ENCODE peak calls at places on chromosomes 16 and 17, in ten cellular contexts. T, S, V, C, W, A, I, O, P and B are unnamed samples.

GRCh38 chr17:2926019-2926650 is 129.9 kb downstream of the RAP1GAP2 start:
- DNase-seq in I (no peak), O (no peak), V (no peak), P (no peak), T (peak; percentile 86), A (no peak), W (no peak), C (no peak), S (peak; percentile 47), B (no peak)

GRCh38 chr17:72119963-72120877 is 600 bp upstream of the SOX9 start:
- DNase-seq in A (no peak), T (peak; percentile 91), V (no peak), I (peak; percentile 47), C (no peak), O (no peak), P (peak; percentile 20), S (peak; percentile 62), W (peak; percentile 66), B (peak; percentile 53)

GRCh38 chr16:66418165-66418962 is 8.7 kb upstream of the BEAN1 start:
- DNase-seq in C (no peak), W (no peak), V (no peak), I (no peak), O (no peak), A (no peak), S (no peak), T (no peak), P (no peak), B (no peak)

GRCh38 chr16:74660383-74660782 is 6.3 kb downstream of the RFWD3 start:
- DNase-seq in W (no peak), I (no peak), A (no peak), P (no peak), S (no peak), T (no peak), C (no peak), V (no peak), O (no peak), B (no peak)

GRCh38 chr17:55190748-55191147 is 74.0 kb upstream of the HLF start:
- DNase-seq in I (no peak), A (no peak), P (no peak), O (no peak), V (no peak), T (no peak), C (no peak), W (no peak), S (no peak), B (no peak)

GRCh38 chr16:53821957-53822625 is 118.1 kb downstream of the FTO start:
- DNase-seq in O (no peak), V (no peak), A (no peak), C (no peak), T (peak; percentile 90), S (no peak), P (no peak), I (no peak), W (no peak), B (no peak)

GRCh38 chr17:57577751-57578607 is 167.1 kb downstream of the CCDC182 start:
- DNase-seq in W (no peak), O (no peak), I (no peak), A (no peak), C (no peak), V (peak; percentile 15), T (peak; percentile 79), P (no peak), S (peak; percentile 38), B (no peak)

GRCh38 chr16:50487528-50487927 is 60.7 kb upstream of the NKD1 start:
- DNase-seq in T (no peak), I (no peak), O (no peak), A (no peak), C (no peak), W (no peak), V (no peak), P (no peak), S (no peak), B (no peak)

GRCh38 chr17:56737741-56738161 is 96.0 kb downstream of the C17orf67 start:
- DNase-seq in W (peak; percentile 45), A (no peak), V (no peak), I (no peak), T (peak; percentile 43), O (no peak), C (no peak), P (no peak), S (no peak), B (peak; percentile 10)

GRCh38 chr17:31834448-31834847 is 24.6 kb downstream of the COPRS start:
- DNase-seq in A (no peak), C (peak; percentile 9), W (no peak), S (no peak), O (no peak), T (no peak), I (no peak), V (no peak), P (no peak), B (no peak)

GRCh38 chr16:74862743-74863244 is 88.2 kb upstream of the FA2H start:
- DNase-seq in V (peak; percentile 16), A (no peak), W (peak; percentile 60), T (peak; percentile 51), I (no peak), O (no peak), C (no peak), P (no peak), S (no peak), B (no peak)

GRCh38 chr17:1485311-1485747 is 7.2 kb downstream of the MYO1C start:
- DNase-seq in I (no peak), O (no peak), A (no peak), P (peak; percentile 80), W (peak; percentile 73), S (peak; percentile 32), V (no peak), C (peak; percentile 44), T (peak; percentile 62), B (peak; percentile 60)

GRCh38 chr16:89222931-89223330 is 5.4 kb downstream of the ZNF778 start:
- DNase-seq in I (no peak), V (no peak), T (no peak), S (no peak), W (no peak), C (no peak), P (no peak), A (no peak), O (no peak), B (no peak)

GRCh38 chr17:47978324-47978723 is 7.4 kb downstream of the CDK5RAP3 start:
- DNase-seq in C (peak; percentile 45), V (peak; percentile 82), O (peak; percentile 12), S (peak; percentile 58), W (peak; percentile 85), T (peak; percentile 78), I (peak; percentile 45), A (no peak), P (peak; percentile 54), B (peak; percentile 50)

GRCh38 chr17:55699178-55699865 is 23.3 kb downstream of the TMEM100 start:
- DNase-seq in I (no peak), V (no peak), A (no peak), T (no peak), P (peak; percentile 30), S (no peak), C (no peak), W (no peak), O (no peak), B (no peak)

GRCh38 chr16:88948781-88949490 is 28.1 kb downstream of the CBFA2T3 start:
- DNase-seq in S (no peak), W (no peak), I (no peak), P (no peak), T (peak; percentile 17), O (no peak), V (no peak), A (no peak), C (no peak), B (no peak)

GRCh38 chr17:40453881-40454630 is 10.8 kb downstream of the IGFBP4 start:
- DNase-seq in O (no peak), C (no peak), I (no peak), P (no peak), T (peak; percentile 77), S (no peak), W (no peak), A (no peak), V (no peak), B (no peak)

GRCh38 chr16:28974007-28974436 is 556 bp upstream of the SPNS1 start:
- DNase-seq in V (no peak), S (peak; percentile 42), P (peak; percentile 41), C (no peak), T (peak; percentile 88), W (peak; percentile 85), O (no peak), A (no peak), I (peak; percentile 62), B (peak; percentile 59)

GRCh38 chr17:32142857-32143524 is 689 bp downstream of the RHOT1 start:
- DNase-seq in T (peak; percentile 68), W (peak; percentile 82), S (peak; percentile 93), O (no peak), P (peak; percentile 50), A (no peak), V (no peak), C (peak; percentile 35), I (no peak), B (peak; percentile 68)

GRCh38 chr17:61586031-61586566 is 4.9 kb downstream of the NACA2 start:
- DNase-seq in T (no peak), S (no peak), P (no peak), C (no peak), W (no peak), O (no peak), I (no peak), A (no peak), V (no peak), B (no peak)

GRCh38 chr16:4309833-4310266 is 6.0 kb upstream of the GLIS2 start:
- DNase-seq in P (peak; percentile 70), T (peak; percentile 70), A (peak; percentile 74), O (peak; percentile 32), I (no peak), S (peak; percentile 74), V (no peak), W (peak; percentile 81), C (peak; percentile 58), B (peak; percentile 72)

GRCh38 chr16:88008835-88009234 is 57.6 kb downstream of the BANP start:
- DNase-seq in S (no peak), P (no peak), T (no peak), O (no peak), A (no peak), I (no peak), C (no peak), W (no peak), V (no peak), B (no peak)

GRCh38 chr16:65572156-65572555 is 450.3 kb upstream of the CDH11 start:
- DNase-seq in S (no peak), C (no peak), V (peak; percentile 3), W (no peak), P (no peak), T (peak; percentile 86), O (no peak), A (no peak), I (no peak), B (no peak)

GRCh38 chr16:87945351-87946042 is 5.7 kb upstream of the BANP start:
- DNase-seq in C (peak; percentile 48), V (no peak), P (peak; percentile 74), S (peak; percentile 91), I (peak; percentile 81), T (peak; percentile 58), A (no peak), O (no peak), W (peak; percentile 42), B (peak; percentile 80)

GRCh38 chr17:36506249-36506826 is 19.9 kb downstream of the ZNHIT3 start:
- DNase-seq in C (no peak), T (no peak), W (no peak), V (no peak), O (no peak), I (no peak), P (no peak), S (no peak), A (no peak), B (no peak)

GRCh38 chr17:43314582-43314981 is 80.8 kb upstream of the RNU2-1 start:
- DNase-seq in A (no peak), I (no peak), W (no peak), V (no peak), S (no peak), T (peak; percentile 22), P (no peak), O (no peak), C (no peak), B (no peak)

GRCh38 chr17:79811888-79812205 is 15.0 kb upstream of the CBX8 start:
- DNase-seq in S (no peak), C (no peak), I (no peak), P (no peak), V (no peak), O (no peak), T (no peak), A (no peak), W (no peak), B (no peak)

GRCh38 chr16:49474741-49475140 is 101.1 kb downstream of the C16orf78 start:
- DNase-seq in I (no peak), O (no peak), W (no peak), P (no peak), V (no peak), T (no peak), A (no peak), S (no peak), C (no peak), B (peak; percentile 3)